ENCODE peak calls at places on chromosomes 11 and 22, in ten cellular contexts. E is body of pancreas, C is right atrium auricular region, R is fibroblast of mammary gland, J is astrocyte of the spinal cord, O is tibial nerve, I is pancreas, K is neural progenitor cell, W is HFF-Myc, U is GM23338. H is an unnamed sample.
A peak's percentile ranks its signal among the peaks of the same experiment; 100 is the strongest.

GRCh38 chr11:132587716-132588115 is 944.6 kb downstream of the OPCML start:
- DNase-seq in E (no peak), C (no peak), R (no peak), J (no peak), O (no peak), I (no peak), K (no peak), W (no peak), U (no peak), H (no peak)

GRCh38 chr11:71459767-71460320 is 6.8 kb downstream of the NADSYN1 start:
- DNase-seq in E (no peak), C (no peak), R (no peak), J (no peak), O (no peak), I (no peak), K (peak; percentile 25), W (no peak), U (no peak), H (no peak)

GRCh38 chr11:114076974-114077373 is 17.5 kb downstream of the ZBTB16 start:
- DNase-seq in E (no peak), C (no peak), R (no peak), J (no peak), O (no peak), I (no peak), K (peak; percentile 25), W (no peak), U (no peak), H (no peak)

GRCh38 chr11:11980841-11981308 is 27.6 kb downstream of the DKK3 start:
- DNase-seq in E (no peak), C (peak; percentile 40), R (peak; percentile 38), J (peak; percentile 75), O (no peak), I (no peak), K (no peak), W (no peak), U (no peak), H (no peak)

GRCh38 chr11:57251491-57252104 is 14.5 kb upstream of the APLNR start:
- DNase-seq in E (no peak), C (peak; percentile 77), R (peak; percentile 41), J (peak; percentile 16), O (no peak), I (no peak), K (no peak), W (no peak), U (no peak), H (peak; percentile 79)

GRCh38 chr11:2741377-2742131 is 41.8 kb upstream of the KCNQ1OT1 start:
- DNase-seq in E (no peak), C (no peak), R (peak; percentile 83), J (peak; percentile 77), O (no peak), I (no peak), K (no peak), W (no peak), U (no peak), H (peak; percentile 87)

GRCh38 chr22:50112151-50113118 is 22.6 kb downstream of the MOV10L1 start:
- DNase-seq in E (no peak), C (no peak), R (peak; percentile 56), J (peak; percentile 77), O (no peak), I (no peak), K (no peak), W (no peak), U (no peak), H (peak; percentile 90)

GRCh38 chr11:8097062-8097814 is 16.2 kb downstream of the TUB start:
- DNase-seq in E (no peak), C (peak; percentile 48), R (peak; percentile 69), J (no peak), O (no peak), I (no peak), K (no peak), W (no peak), U (no peak), H (no peak)

GRCh38 chr11:6127881-6128280 is 20.4 kb downstream of the OR56B4 start:
- DNase-seq in E (no peak), C (no peak), R (no peak), J (no peak), O (no peak), I (no peak), K (no peak), W (no peak), U (no peak), H (no peak)

GRCh38 chr22:24977370-24978230 is 25.1 kb downstream of the KIAA1671 start:
- DNase-seq in E (no peak), C (peak; percentile 85), R (no peak), J (peak; percentile 53), O (peak; percentile 55), I (peak; percentile 37), K (peak; percentile 49), W (no peak), U (no peak), H (peak; percentile 69)

GRCh38 chr22:21590809-21591641 is 23.5 kb downstream of the UBE2L3 start:
- DNase-seq in E (no peak), C (no peak), R (no peak), J (no peak), O (no peak), I (no peak), K (no peak), W (no peak), U (no peak), H (no peak)

GRCh38 chr11:70278994-70279393 is 8.5 kb downstream of the PPFIA1 start:
- DNase-seq in E (no peak), C (no peak), R (no peak), J (no peak), O (no peak), I (no peak), K (no peak), W (no peak), U (no peak), H (no peak)

GRCh38 chr11:101363706-101364275 is 220.0 kb downstream of the TRPC6 start:
- DNase-seq in E (no peak), C (no peak), R (no peak), J (no peak), O (no peak), I (no peak), K (no peak), W (no peak), U (no peak), H (no peak)

GRCh38 chr11:30908857-30909256 is 322.7 kb upstream of the MPPED2 start:
- DNase-seq in E (no peak), C (no peak), R (no peak), J (no peak), O (no peak), I (no peak), K (no peak), W (no peak), U (no peak), H (no peak)

GRCh38 chr11:13009921-13010736 is 1.0 kb downstream of the RASSF10 start:
- DNase-seq in E (peak; percentile 17), C (no peak), R (peak; percentile 21), J (no peak), O (no peak), I (no peak), K (peak; percentile 83), W (no peak), U (peak; percentile 68), H (no peak)
- TF ChIP-seq CTCF in E (no peak), C (no peak), R (no peak), J (no peak), O (no peak), I (no peak), K (peak; percentile 17), W (no peak), U (no peak), H (no peak)

DNA sequence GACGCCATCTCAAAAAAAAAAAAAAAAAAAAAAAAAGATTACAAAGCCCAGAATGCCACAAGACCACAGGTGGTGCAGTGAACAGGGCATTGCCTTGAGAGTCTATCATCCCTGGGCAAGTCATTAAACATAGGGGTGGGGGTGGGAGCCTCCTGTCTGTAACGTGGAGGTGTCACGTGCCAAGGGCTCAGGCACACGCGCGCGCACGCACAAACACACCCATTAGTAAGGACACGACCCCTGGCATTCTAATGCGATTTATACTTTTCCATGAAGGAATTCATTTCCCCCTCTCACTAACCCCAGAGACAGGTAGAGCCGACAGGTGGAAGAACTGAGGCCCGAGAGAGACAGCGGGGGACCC is 5.8 kb upstream of the GCAT start:
- DNase-seq in E (peak; percentile 52), C (no peak), R (no peak), J (no peak), O (no peak), I (no peak), K (no peak), W (no peak), U (peak; percentile 45), H (no peak)
- H3K4me3 ChIP-seq in E (peak overlapping the region; percentile 57), C (peak overlapping the region; percentile 45), R (peak overlapping the region; percentile 20), J (peak overlapping the region; percentile 56), O (peak overlapping the region; percentile 48), I (peak overlapping the region; percentile 61), K (peak overlapping the region; percentile 81), W (peak overlapping the region; percentile 49), U (peak overlapping the region; percentile 86), H (peak overlapping the region; percentile 56)

GRCh38 chr11:116170526-116171120 is 602.2 kb downstream of the BUD13 start:
- DNase-seq in E (no peak), C (peak; percentile 47), R (no peak), J (no peak), O (no peak), I (no peak), K (no peak), W (no peak), U (peak; percentile 43), H (no peak)
- TF ChIP-seq CTCF in E (no peak), C (no peak), R (no peak), J (no peak), O (no peak), I (no peak), K (peak; percentile 47), W (no peak), U (peak; percentile 78), H (no peak)

GRCh38 chr22:29268511-29269229 is 602 bp downstream of the EWSR1 start:
- DNase-seq in E (peak; percentile 66), C (peak; percentile 65), R (peak; percentile 65), J (peak; percentile 82), O (no peak), I (peak; percentile 71), K (peak; percentile 86), W (no peak), U (peak; percentile 48), H (peak; percentile 86)
- H3K4me3 ChIP-seq in E (peak overlapping the region; percentile 79), C (peak overlapping the region; percentile 89), R (peak overlapping the region; percentile 91), J (peak overlapping the region; percentile 95), O (peak overlapping the region; percentile 100), I (peak overlapping the region; percentile 93), K (peak overlapping the region; percentile 89), W (peak overlapping the region; percentile 80), U (peak overlapping the region; percentile 99), H (peak overlapping the region; percentile 84)

GRCh38 chr11:926341-926916 is 759 bp downstream of the AP2A2 start:
- DNase-seq in E (peak; percentile 31), C (peak; percentile 75), R (peak; percentile 72), J (peak; percentile 49), O (no peak), I (peak; percentile 53), K (peak; percentile 24), W (no peak), U (no peak), H (peak; percentile 69)
- TF ChIP-seq CTCF in E (no peak), C (no peak), R (no peak), J (no peak), O (no peak), I (no peak), K (no peak), W (no peak), U (no peak), H (no peak)

DNA sequence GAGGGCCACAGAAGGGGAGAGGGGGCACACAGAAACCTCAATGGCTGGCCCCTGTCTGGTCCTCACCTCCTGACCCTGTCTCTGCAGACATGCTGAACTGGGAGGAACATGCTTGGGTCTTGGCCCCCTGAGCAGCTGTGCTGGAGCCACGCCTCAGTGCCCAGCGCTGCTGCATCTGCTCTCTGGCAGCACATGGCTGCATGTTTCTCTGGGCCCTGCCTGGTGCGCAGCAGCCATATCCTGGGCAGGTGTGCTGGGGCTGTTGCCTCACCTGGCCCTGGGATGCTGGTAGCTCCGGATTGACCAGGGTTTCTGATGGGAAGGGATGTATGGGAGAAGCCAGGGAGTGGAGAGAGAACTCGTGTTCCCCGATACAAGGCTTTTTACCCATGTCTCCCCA is 248.0 kb downstream of the ST3GAL4 start:
- DNase-seq in E (no peak), C (no peak), R (no peak), J (no peak), O (no peak), I (no peak), K (no peak), W (no peak), U (no peak), H (no peak)
- H3K4me3 ChIP-seq in E (no peak overlapping the region), C (no peak overlapping the region), R (no peak overlapping the region), J (no peak overlapping the region), O (no peak overlapping the region), I (no peak overlapping the region), K (no peak overlapping the region), W (no peak overlapping the region), U (no peak overlapping the region), H (no peak overlapping the region)